ENCODE peak calls at places on chromosomes 7 and 10, in six cellular contexts. C, N, Q, F, P and H are unnamed samples.

GRCh38 chr10:35641430-35642015 is 573 bp downstream of the FZD8 start:
- DNase-seq in N (peak), Q (peak), C (no peak), F (no peak), P (no peak), H (no peak)

GRCh38 chr10:96366508-96366907 is 7.7 kb upstream of the OPALIN start:
- DNase-seq in Q (peak), N (no peak), F (no peak), P (no peak), C (no peak), H (no peak)

GRCh38 chr7:85090138-85090537 is 96.7 kb downstream of the SEMA3D start:
- DNase-seq in C (no peak), N (no peak), Q (no peak), P (no peak), F (no peak), H (no peak)

GRCh38 chr10:132027423-132027983 is 38.2 kb upstream of the JAKMIP3 start:
- DNase-seq in Q (no peak), P (no peak), N (peak), F (no peak), C (no peak), H (no peak)

GRCh38 chr10:59965899-59966650 is 59.7 kb upstream of the CCDC6 start:
- DNase-seq in C (no peak), P (no peak), F (no peak), N (no peak), Q (no peak), H (no peak)

GRCh38 chr7:155230169-155230593 is 67.5 kb upstream of the INSIG1 start:
- DNase-seq in Q (no peak), N (peak), C (no peak), F (no peak), P (no peak), H (no peak)

GRCh38 chr7:67856046-67856445 is 859.4 kb downstream of the TYW1 start:
- DNase-seq in F (no peak), N (no peak), Q (no peak), P (no peak), C (no peak), H (no peak)

GRCh38 chr10:22997102-22997501 is 69.2 kb downstream of the ARMC3 start:
- DNase-seq in Q (no peak), P (no peak), N (peak), F (no peak), C (no peak), H (no peak)

GRCh38 chr7:132428247-132428919 is 147.9 kb downstream of the PLXNA4 start:
- DNase-seq in N (peak), Q (no peak), P (no peak), F (no peak), C (no peak), H (no peak)

GRCh38 chr7:117837841-117838240 is 35.4 kb downstream of the CTTNBP2 start:
- DNase-seq in N (no peak), C (no peak), P (no peak), F (no peak), Q (no peak), H (no peak)

GRCh38 chr10:23417254-23417653 is 21.6 kb upstream of the OTUD1 start:
- DNase-seq in N (no peak), Q (no peak), F (no peak), C (no peak), P (no peak), H (no peak)

GRCh38 chr7:64945776-64946175 is 42.7 kb downstream of the ZNF273 start:
- DNase-seq in Q (no peak), N (no peak), P (no peak), C (no peak), F (no peak), H (no peak)

GRCh38 chr7:64951250-64951848 is 39.5 kb downstream of the ZNF117 start:
- DNase-seq in P (no peak), N (peak), Q (no peak), F (no peak), C (no peak), H (no peak)

GRCh38 chr7:64945481-64945756 is 42.3 kb downstream of the ZNF273 start:
- DNase-seq in P (no peak), F (no peak), C (no peak), Q (no peak), N (no peak), H (no peak)

GRCh38 chr7:64947252-64948000 is 43.4 kb downstream of the ZNF117 start:
- DNase-seq in C (no peak), F (no peak), Q (peak), N (no peak), P (no peak), H (no peak)

DNA sequence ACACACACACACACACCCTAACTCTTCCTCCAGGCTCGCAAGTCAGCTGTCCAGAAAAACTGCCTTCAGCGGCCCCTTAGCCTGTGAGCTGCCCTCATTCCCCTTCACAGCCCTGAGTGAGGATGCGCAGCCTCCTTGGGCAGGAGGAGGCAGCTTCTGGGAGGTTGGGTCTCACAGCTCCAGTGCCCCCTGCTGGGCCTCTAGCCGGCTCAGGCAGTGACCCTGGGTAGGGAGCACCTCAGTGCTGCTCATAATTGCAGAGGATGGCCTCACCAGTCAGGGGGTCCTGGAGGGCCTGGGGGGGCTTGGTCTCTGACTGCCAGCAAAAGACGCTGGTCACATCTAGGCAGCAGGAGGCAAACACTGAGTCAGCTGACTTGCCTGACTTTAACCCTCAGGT is 43.7 kb downstream of the ZNF273 start:
- DNase-seq in N (peak), C (no peak), Q (no peak), P (no peak), F (no peak), H (no peak)
- TF ChIP-seq CTCF in N (peak), C (no peak), Q (no peak), P (no peak), F (no peak), H (no peak)

GRCh38 chr10:52782554-52782953 is 10.0 kb upstream of the MBL2 start:
- DNase-seq in P (no peak), C (no peak), N (no peak), F (no peak), Q (no peak), H (no peak)
- TF ChIP-seq CTCF in P (no peak), C (no peak), N (no peak), F (no peak), Q (no peak), H (no peak)

GRCh38 chr10:234708-235406 is 99.6 kb downstream of the ZMYND11 start:
- DNase-seq in C (no peak), F (no peak), P (no peak), Q (no peak), N (no peak), H (no peak)
- TF ChIP-seq CTCF in C (no peak), F (no peak), P (no peak), Q (no peak), N (no peak), H (no peak)

GRCh38 chr10:74103560-74104248 is 46.9 kb downstream of the AP3M1 start:
- DNase-seq in Q (no peak), P (no peak), F (no peak), C (no peak), N (peak), H (no peak)
- TF ChIP-seq CTCF in Q (no peak), P (no peak), F (no peak), C (no peak), N (peak), H (no peak)

DNA sequence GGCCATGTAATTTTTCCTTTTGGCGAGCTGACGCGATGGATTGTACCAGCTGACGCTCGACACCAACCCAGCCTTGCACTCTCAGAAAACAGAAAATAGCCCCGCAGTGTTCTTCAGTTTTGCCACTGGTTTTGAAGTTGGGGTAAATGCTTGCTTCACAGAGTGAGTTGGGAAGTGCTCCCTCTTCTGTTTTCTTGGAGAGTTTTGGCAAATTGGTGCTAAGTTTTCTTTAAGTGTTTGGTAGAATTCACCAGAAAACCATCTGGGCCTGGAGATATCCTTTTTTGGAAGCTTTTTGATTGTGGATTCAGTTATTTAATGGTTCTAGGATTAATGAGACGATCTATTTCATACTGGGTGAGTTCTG is 252.8 kb downstream of the ELFN1 start:
- DNase-seq in Q (no peak), P (no peak), C (no peak), N (peak), F (no peak), H (no peak)
- TF ChIP-seq CTCF in Q (no peak), P (no peak), C (no peak), N (peak), F (no peak), H (no peak)